ENCODE peak calls at places on chromosomes 7 and 10, in ten cellular contexts. Y is BE2C, H is cardiac muscle cell, W is heart right ventricle, T is cardiac fibroblast, Q is HepG2, F is HFF-Myc, U is spleen, D is endodermal cell, J is K562. K is an unnamed sample.

GRCh38 chr10:11163990-11164805 is 146.5 kb downstream of the CELF2 start:
- DNase-seq in Y (no peak), H (no peak), W (no peak), T (no peak), Q (no peak), F (no peak), U (peak; percentile 82), D (no peak), J (no peak), K (no peak)

GRCh38 chr10:30775779-30776591 is 146.4 kb upstream of the LYZL2 start:
- DNase-seq in Y (no peak), H (no peak), W (no peak), T (peak; percentile 76), Q (no peak), F (peak; percentile 91), U (no peak), D (no peak), J (no peak), K (no peak)

GRCh38 chr7:184768-185264 is 7.6 kb upstream of the FAM20C start:
- DNase-seq in Y (no peak), H (no peak), W (no peak), T (peak; percentile 23), Q (no peak), F (no peak), U (no peak), D (no peak), J (no peak), K (no peak)

GRCh38 chr10:110681023-110681681 is 37.0 kb downstream of the RBM20 start:
- DNase-seq in Y (peak; percentile 53), H (peak; percentile 87), W (peak; percentile 23), T (peak; percentile 37), Q (peak; percentile 32), F (no peak), U (no peak), D (peak; percentile 93), J (peak; percentile 65), K (peak; percentile 66)

GRCh38 chr7:133828906-133829305 is 298.2 kb upstream of the LRGUK start:
- DNase-seq in Y (no peak), H (no peak), W (no peak), T (no peak), Q (no peak), F (no peak), U (no peak), D (no peak), J (no peak), K (no peak)

GRCh38 chr10:33732176-33733025 is 397.9 kb upstream of the NRP1 start:
- DNase-seq in Y (no peak), H (no peak), W (no peak), T (peak; percentile 37), Q (no peak), F (no peak), U (no peak), D (no peak), J (no peak), K (no peak)

GRCh38 chr7:51731086-51731485 is 414.5 kb upstream of the COBL start:
- DNase-seq in Y (no peak), H (no peak), W (no peak), T (no peak), Q (no peak), F (no peak), U (no peak), D (peak; percentile 58), J (no peak), K (no peak)

GRCh38 chr10:178208-178607 is 43.0 kb downstream of the ZMYND11 start:
- DNase-seq in Y (no peak), H (peak; percentile 5), W (no peak), T (peak; percentile 69), Q (peak; percentile 14), F (no peak), U (no peak), D (no peak), J (peak; percentile 7), K (no peak)

GRCh38 chr10:100632027-100632426 is 96.3 kb downstream of the HIF1AN start:
- DNase-seq in Y (no peak), H (no peak), W (no peak), T (no peak), Q (no peak), F (no peak), U (no peak), D (no peak), J (no peak), K (no peak)

GRCh38 chr7:151518105-151518780 is 1.5 kb downstream of the RHEB start:
- DNase-seq in Y (peak; percentile 39), H (peak; percentile 35), W (peak; percentile 37), T (peak; percentile 43), Q (peak; percentile 44), F (no peak), U (peak; percentile 89), D (peak; percentile 74), J (peak; percentile 69), K (peak; percentile 19)

GRCh38 chr10:10942441-10942840 is 75.2 kb upstream of the CELF2 start:
- DNase-seq in Y (no peak), H (no peak), W (no peak), T (no peak), Q (no peak), F (no peak), U (no peak), D (no peak), J (no peak), K (no peak)

GRCh38 chr10:103416436-103417147 is 20.2 kb downstream of the PDCD11 start:
- DNase-seq in Y (peak; percentile 65), H (peak; percentile 66), W (no peak), T (peak; percentile 84), Q (peak; percentile 50), F (peak; percentile 12), U (no peak), D (peak; percentile 76), J (peak; percentile 59), K (peak; percentile 56)

GRCh38 chr10:68082815-68083395 is 7.8 kb upstream of the HERC4 start:
- DNase-seq in Y (no peak), H (no peak), W (no peak), T (peak; percentile 64), Q (no peak), F (no peak), U (no peak), D (no peak), J (no peak), K (no peak)

GRCh38 chr10:44920252-44920651 is 9.1 kb downstream of the TMEM72 start:
- DNase-seq in Y (no peak), H (no peak), W (no peak), T (no peak), Q (no peak), F (no peak), U (no peak), D (no peak), J (no peak), K (no peak)

GRCh38 chr10:95988702-95989101 is 54.7 kb upstream of the CCNJ start:
- DNase-seq in Y (no peak), H (no peak), W (no peak), T (no peak), Q (no peak), F (no peak), U (no peak), D (no peak), J (no peak), K (no peak)

GRCh38 chr7:155363146-155363539 is 65.5 kb downstream of the INSIG1 start:
- DNase-seq in Y (no peak), H (no peak), W (no peak), T (no peak), Q (no peak), F (no peak), U (no peak), D (no peak), J (no peak), K (no peak)

GRCh38 chr10:20004087-20004523 is 187.9 kb downstream of the PLXDC2 start:
- DNase-seq in Y (no peak), H (peak; percentile 37), W (peak; percentile 57), T (peak; percentile 74), Q (no peak), F (no peak), U (peak; percentile 73), D (no peak), J (no peak), K (no peak)

GRCh38 chr7:131103997-131104396 is 223.7 kb upstream of the MKLN1 start:
- DNase-seq in Y (no peak), H (no peak), W (no peak), T (peak; percentile 78), Q (no peak), F (no peak), U (no peak), D (no peak), J (no peak), K (no peak)
- TF ChIP-seq CTCF in Y (no peak), H (peak; percentile 11), W (no peak), T (no peak), Q (no peak), F (no peak), U (no peak), D (no peak), J (no peak), K (no peak)

GRCh38 chr7:4960363-4960762 is 1.4 kb upstream of the MMD2 start:
- DNase-seq in Y (no peak), H (no peak), W (no peak), T (no peak), Q (no peak), F (no peak), U (peak; percentile 56), D (no peak), J (no peak), K (no peak)
- TF ChIP-seq CTCF in Y (peak; percentile 32), H (no peak), W (no peak), T (no peak), Q (no peak), F (peak; percentile 25), U (no peak), D (no peak), J (no peak), K (no peak)

GRCh38 chr10:23294638-23295247 is 49.9 kb downstream of the C10orf67 start:
- DNase-seq in Y (no peak), H (peak; percentile 15), W (no peak), T (peak; percentile 28), Q (no peak), F (no peak), U (no peak), D (no peak), J (peak; percentile 8), K (no peak)
- TF ChIP-seq CTCF in Y (peak; percentile 54), H (peak; percentile 60), W (no peak), T (peak; percentile 42), Q (peak; percentile 17), F (peak; percentile 43), U (peak; percentile 40), D (peak; percentile 82), J (peak; percentile 19), K (peak; percentile 58)

DNA sequence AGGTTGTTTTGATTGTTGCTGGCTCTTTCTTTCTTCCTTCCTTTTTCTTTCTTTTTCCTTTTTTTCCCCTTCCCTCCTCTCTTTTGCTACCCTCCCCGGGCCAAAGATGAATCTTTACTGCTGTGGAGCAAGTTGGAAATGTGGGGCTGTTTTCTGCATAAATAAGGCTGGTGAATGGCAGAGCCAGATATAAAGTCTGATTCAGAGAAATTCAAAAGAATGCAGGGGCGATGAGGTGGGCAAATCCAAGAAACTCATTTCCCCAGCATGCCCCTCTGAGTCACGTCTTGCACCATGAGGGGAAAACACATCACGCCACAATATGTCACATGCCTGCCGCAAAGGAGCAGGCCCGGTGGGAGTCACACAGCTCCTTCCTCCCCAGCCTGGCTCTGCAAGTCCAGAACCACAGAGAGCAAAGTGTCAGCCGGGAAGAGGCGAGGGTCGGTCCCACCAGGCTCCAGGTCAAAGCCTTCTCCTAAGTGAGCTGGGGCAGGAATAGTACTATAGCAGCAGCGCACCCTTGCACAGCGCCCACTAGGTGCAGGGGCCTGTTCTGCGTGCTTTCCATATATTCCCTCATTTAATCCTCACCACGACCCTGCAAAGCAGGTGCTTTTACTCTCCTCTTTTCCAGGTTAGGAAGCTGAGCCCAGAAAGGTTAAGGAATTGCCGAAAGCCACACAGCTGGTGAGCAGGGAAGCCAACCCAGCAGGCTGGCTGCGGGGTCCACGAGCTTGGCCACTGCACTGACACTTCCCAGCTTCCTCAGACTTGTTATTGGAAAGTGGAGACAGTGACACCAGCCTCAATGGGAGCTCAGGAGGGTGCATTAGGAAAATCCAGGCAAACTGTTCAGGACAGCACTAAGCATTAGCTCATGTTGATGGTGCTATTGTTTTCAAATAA is 94.1 kb upstream of the ZMIZ1 start:
- DNase-seq in Y (peak; percentile 70), H (peak; percentile 50), W (peak; percentile 45), T (peak; percentile 89), Q (peak; percentile 76), F (peak; percentile 53), U (no peak), D (peak; percentile 93), J (peak; percentile 84), K (peak; percentile 56)
- TF ChIP-seq CTCF in Y (peak; percentile 84), H (peak; percentile 78), W (peak; percentile 37), T (peak; percentile 74), Q (peak; percentile 92), F (peak; percentile 85), U (peak; percentile 54), D (peak; percentile 90), J (peak; percentile 87), K (peak; percentile 60)

K was measured in endothelial cell.